ENCODE peak calls at places on chromosomes 1 and 21, in seven cellular contexts. A is GM23248, E is IMR-90, Q is cardiac fibroblast, N is A549, J is fibroblast of lung, U is stomach. K is an unnamed sample.

GRCh38 chr1:64516803-64517568 is 47.1 kb downstream of the CACHD1 start:
- DNase-seq in E (peak), U (no peak), A (peak), Q (peak), N (no peak), J (peak), K (no peak)

GRCh38 chr21:36976882-36977651 is 10.6 kb upstream of the HLCS start:
- DNase-seq in N (peak), Q (peak), J (peak), E (peak), A (peak), U (no peak), K (no peak)

GRCh38 chr21:16573581-16573980 is 843.8 kb downstream of the USP25 start:
- DNase-seq in Q (peak), A (peak), E (peak), N (no peak), J (peak), U (no peak), K (no peak)

GRCh38 chr21:36696640-36697472 is 2.1 kb upstream of the SIM2 start:
- DNase-seq in N (no peak), E (peak), Q (no peak), J (no peak), U (no peak), A (no peak), K (no peak)

GRCh38 chr1:165185161-165185889 is 171.2 kb downstream of the LMX1A start:
- DNase-seq in N (no peak), Q (no peak), U (no peak), A (no peak), E (no peak), J (no peak), K (no peak)

GRCh38 chr21:26965091-26965566 is 1.8 kb downstream of the ADAMTS5 start:
- DNase-seq in E (no peak), U (no peak), Q (no peak), J (no peak), A (peak), N (no peak), K (no peak)

GRCh38 chr1:42085596-42085995 is 67.6 kb upstream of the GUCA2B start:
- DNase-seq in N (no peak), Q (peak), E (peak), U (no peak), J (peak), A (peak), K (no peak)

GRCh38 chr21:34881421-34881820 is 167.7 kb downstream of the RUNX1 start:
- DNase-seq in E (peak), U (no peak), J (peak), A (peak), N (no peak), Q (peak), K (no peak)

GRCh38 chr1:204871405-204872037 is 859 bp downstream of the NFASC start:
- DNase-seq in N (no peak), Q (no peak), J (no peak), E (no peak), U (no peak), A (no peak), K (no peak)

GRCh38 chr1:50308883-50309282 is 114.4 kb downstream of the DMRTA2 start:
- DNase-seq in A (peak), U (no peak), Q (peak), E (peak), J (peak), N (no peak), K (no peak)

GRCh38 chr21:36699026-36699545 is at the start of gene SIM2:
- DNase-seq in E (peak), A (peak), U (peak), N (no peak), Q (no peak), J (peak), K (no peak)

GRCh38 chr1:59759156-59759925 is 55.4 kb upstream of the HOOK1 start:
- DNase-seq in N (peak), E (peak), U (peak), J (peak), A (peak), Q (peak), K (peak)

GRCh38 chr1:167542109-167543032 is 11.2 kb downstream of the CREG1 start:
- DNase-seq in E (no peak), Q (no peak), J (no peak), U (no peak), A (no peak), N (no peak), K (no peak)

GRCh38 chr1:169044296-169044695 is 62.2 kb upstream of the ATP1B1 start:
- DNase-seq in Q (no peak), A (no peak), U (no peak), E (no peak), J (no peak), N (no peak), K (no peak)

GRCh38 chr1:50553921-50554320 is 130.7 kb upstream of the DMRTA2 start:
- DNase-seq in A (no peak), J (no peak), U (no peak), N (no peak), E (no peak), Q (no peak), K (no peak)

GRCh38 chr1:5751833-5752714 is 240.2 kb downstream of the NPHP4 start:
- DNase-seq in J (no peak), E (no peak), U (no peak), N (no peak), A (no peak), Q (no peak), K (no peak)

GRCh38 chr1:22018583-22019559 is 17.4 kb downstream of the CELA3A start:
- DNase-seq in A (peak), J (peak), U (peak), E (peak), Q (peak), N (no peak), K (no peak)

GRCh38 chr1:8677782-8678181 is 139.7 kb downstream of the RERE start:
- DNase-seq in N (no peak), E (no peak), Q (no peak), J (no peak), A (no peak), U (no peak), K (no peak)

GRCh38 chr1:72827285-72827684 is 544.9 kb upstream of the NEGR1 start:
- DNase-seq in N (no peak), E (no peak), U (no peak), A (peak), Q (peak), J (peak), K (no peak)

GRCh38 chr1:40915581-40915980 is 53.4 kb upstream of the CITED4 start:
- DNase-seq in A (no peak), E (no peak), Q (no peak), J (no peak), U (peak), N (no peak), K (no peak)

GRCh38 chr1:203306089-203306969 is 1.0 kb downstream of the BTG2 start:
- DNase-seq in U (peak), A (peak), E (peak), N (peak), Q (peak), J (peak), K (peak)

GRCh38 chr1:27567183-27567526 is 36.8 kb downstream of the AHDC1 start:
- DNase-seq in A (no peak), Q (no peak), J (no peak), U (no peak), N (no peak), E (no peak), K (no peak)

GRCh38 chr1:205225901-205226765 is 1.6 kb upstream of the TMCC2 start:
- DNase-seq in J (peak), Q (no peak), N (no peak), U (no peak), A (peak), E (no peak), K (no peak)

GRCh38 chr1:89566761-89567174 is 42.1 kb downstream of the LRRC8B start:
- DNase-seq in U (no peak), J (peak), Q (peak), E (peak), A (no peak), N (no peak), K (no peak)

GRCh38 chr21:33674226-33674625 is 31.9 kb downstream of the ITSN1 start:
- DNase-seq in A (no peak), U (no peak), J (no peak), E (no peak), N (no peak), Q (no peak), K (no peak)

DNA sequence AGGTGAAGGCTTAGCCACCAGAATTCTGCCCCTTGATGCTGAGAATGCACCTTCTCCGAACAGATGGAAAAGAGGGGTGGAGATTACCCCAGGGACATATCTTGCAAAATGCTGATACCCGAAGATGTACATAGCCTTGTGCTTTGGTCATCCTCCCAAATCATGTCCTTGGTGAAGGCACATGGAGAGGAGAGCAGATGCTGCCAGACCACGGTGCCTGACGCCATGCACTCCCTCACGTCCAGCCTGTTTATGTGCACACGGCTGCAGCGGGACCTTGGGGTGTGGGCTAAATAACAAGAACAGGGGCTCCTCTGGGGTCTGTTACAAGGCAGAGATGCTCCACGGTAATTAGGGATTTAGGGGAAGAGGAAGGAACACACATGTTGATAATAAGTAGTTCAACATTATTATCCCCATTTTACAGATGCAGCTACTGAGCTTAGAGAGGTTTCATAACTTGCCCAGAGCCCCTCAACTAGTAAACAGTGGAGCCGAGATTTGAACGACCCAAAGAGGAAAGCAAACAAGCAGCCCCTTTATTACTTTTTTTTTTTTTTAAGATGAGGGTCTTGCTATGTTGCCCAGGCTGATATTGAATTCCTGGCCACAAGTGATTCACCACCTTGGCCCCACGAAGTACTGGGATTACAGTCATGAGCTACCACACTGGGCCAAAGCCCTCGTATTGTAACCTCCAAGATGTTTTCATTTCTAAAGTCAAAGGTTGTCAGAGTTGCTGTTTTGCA is 12.9 kb downstream of the EPHX1 start:
- DNase-seq in Q (no peak), N (no peak), E (no peak), A (no peak), J (no peak), U (no peak), K (no peak)
- H3K4me3 ChIP-seq in Q (no peak), N (no peak), E (no peak), A (no peak), J (no peak), U (no peak), K (no peak)

DNA sequence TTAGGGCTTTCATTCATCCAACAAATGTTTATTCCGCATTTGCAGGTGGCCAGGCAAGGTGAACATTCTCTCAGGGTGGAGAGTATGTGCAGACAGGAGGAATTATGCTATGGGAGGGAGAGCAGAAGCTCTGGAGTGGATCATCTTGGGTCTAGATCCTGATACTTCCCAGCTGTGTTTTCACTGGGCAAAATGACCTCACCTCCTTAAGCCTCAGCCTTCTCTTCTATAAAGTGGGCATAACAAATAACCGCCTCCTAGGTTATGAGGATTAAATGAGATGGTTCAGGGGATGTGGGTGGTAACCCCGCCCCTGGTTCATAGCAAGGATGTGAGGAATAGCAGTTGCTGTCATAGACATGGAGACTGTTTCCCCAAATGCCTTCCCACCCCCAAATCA is 1.7 kb upstream of the TMEM51 start:
- DNase-seq in N (no peak), E (no peak), A (no peak), Q (no peak), U (no peak), J (no peak), K (no peak)
- H3K4me3 ChIP-seq in N (peak), E (no peak), A (no peak), Q (no peak), U (peak), J (no peak), K (no peak)

GRCh38 chr1:78045600-78045849 is 241 bp upstream of the GIPC2 start:
- DNase-seq in U (no peak), E (no peak), A (no peak), N (no peak), Q (no peak), J (no peak), K (no peak)

GRCh38 chr1:78040484-78041089 is 5.2 kb upstream of the GIPC2 start:
- DNase-seq in J (no peak), A (no peak), Q (no peak), E (no peak), N (no peak), U (no peak), K (no peak)

GRCh38 chr1:78044796-78045599 is 768 bp upstream of the GIPC2 start:
- DNase-seq in A (no peak), J (no peak), E (no peak), U (no peak), Q (no peak), N (no peak), K (no peak)

GRCh38 chr1:78045850-78046778 is at the start of gene GIPC2:
- DNase-seq in J (peak), U (peak), N (no peak), E (peak), A (peak), Q (peak), K (no peak)

DNA sequence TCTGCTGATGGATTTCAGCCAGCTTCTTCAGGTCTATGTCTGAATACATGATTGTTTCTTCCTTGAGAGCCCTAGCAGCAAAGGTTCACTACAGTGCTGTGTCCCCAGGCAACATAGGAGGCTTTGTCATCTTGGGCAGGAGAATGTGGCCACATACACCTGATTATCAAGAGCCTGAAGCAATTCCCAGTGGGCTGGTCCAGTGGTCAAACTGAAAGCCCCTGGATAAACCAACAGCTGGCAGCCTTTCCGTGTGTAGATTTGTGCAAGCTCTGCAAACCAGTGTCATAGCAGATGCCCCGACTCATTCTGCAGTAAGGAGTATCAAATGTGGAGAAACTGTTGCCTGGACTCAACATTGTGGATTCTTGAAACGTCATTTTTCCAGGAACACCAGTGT is 2.3 kb upstream of the GIPC2 start:
- DNase-seq in Q (no peak), A (no peak), N (no peak), E (no peak), J (no peak), U (no peak), K (no peak)
- H3K4me3 ChIP-seq in Q (no peak), A (no peak), N (no peak), E (no peak), J (no peak), U (no peak), K (no peak)

DNA sequence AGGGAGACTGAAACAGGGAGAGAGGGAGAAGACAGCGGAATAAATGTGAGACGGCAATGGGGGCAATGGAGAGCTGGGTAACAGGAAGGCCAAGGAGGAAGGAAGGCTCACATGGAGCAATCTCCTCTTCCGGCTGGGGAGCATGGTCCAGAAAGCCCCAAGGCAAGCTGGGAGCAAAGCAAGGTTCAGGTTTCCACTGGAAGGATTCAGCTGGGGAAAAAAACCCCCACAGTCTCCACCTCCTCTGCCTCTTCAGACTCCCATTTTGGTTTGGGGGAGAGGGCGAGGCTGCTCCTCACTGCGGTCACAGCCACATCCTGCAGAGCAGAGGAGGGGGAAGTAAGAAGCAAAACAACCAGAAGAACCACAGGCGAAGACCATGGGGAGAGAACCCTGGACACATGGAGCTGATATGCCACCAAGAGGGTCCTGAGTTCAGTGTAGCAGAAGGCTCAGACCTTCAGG is 650 bp downstream of the TNFAIP8L2 start:
- DNase-seq in E (no peak), N (no peak), U (no peak), J (no peak), A (no peak), Q (no peak), K (no peak)
- H3K4me3 ChIP-seq in E (no peak), N (no peak), U (peak), J (no peak), A (no peak), Q (no peak), K (peak)

DNA sequence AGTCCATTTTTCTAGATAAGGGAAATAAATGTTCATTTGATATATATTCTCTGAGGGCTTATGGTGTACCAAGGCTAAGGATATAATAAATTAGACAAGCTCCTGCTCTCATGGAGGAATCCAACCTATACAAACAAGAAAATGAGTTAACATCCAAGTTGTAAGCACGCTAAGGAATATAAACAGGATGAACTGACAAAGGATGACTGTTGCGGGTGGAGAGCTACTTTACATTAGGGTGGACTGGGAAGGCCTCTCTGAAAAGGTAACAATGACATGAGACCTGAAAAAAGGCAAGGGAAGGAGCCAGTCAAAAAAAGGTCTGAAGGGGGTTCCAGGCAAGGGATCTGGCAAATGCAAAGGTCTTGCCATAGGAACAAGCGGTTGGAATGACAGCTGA is 3.1 kb downstream of the BCAR3 start:
- DNase-seq in U (no peak), N (no peak), A (no peak), E (peak), Q (no peak), J (no peak), K (no peak)
- H3K4me3 ChIP-seq in U (no peak), N (no peak), A (peak), E (no peak), Q (no peak), J (no peak), K (no peak)

GRCh38 chr1:35708179-35708891 is 10.3 kb downstream of the C1orf216 start:
- DNase-seq in A (peak), U (no peak), N (no peak), E (no peak), Q (no peak), J (peak), K (no peak)
- H3K4me3 ChIP-seq in A (peak), U (peak), N (peak), E (peak), Q (peak), J (peak), K (peak)

DNA sequence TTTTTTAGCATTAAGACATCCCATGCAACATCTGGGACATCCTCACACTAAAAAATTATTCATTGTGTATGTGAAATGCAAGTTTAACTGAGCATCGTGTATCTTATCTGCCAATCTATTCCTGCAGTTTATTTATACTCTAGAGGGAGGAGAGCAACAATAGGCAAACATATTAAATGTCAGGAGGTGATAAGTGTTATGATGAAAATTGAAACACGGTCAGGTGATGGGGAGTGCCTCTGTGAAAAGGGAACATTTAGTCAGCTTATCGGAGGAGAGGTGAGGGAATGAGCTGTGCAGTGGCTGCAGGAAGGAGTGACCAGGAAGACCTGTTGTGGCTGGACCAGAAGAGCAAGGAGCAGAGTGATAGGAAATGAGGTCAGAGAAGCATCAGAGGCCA is 775 bp upstream of the EFCAB14 start:
- DNase-seq in Q (no peak), U (peak), N (no peak), E (no peak), A (no peak), J (no peak), K (no peak)
- H3K4me3 ChIP-seq in Q (no peak), U (peak), N (peak), E (no peak), A (peak), J (peak), K (peak)

GRCh38 chr21:45041984-45042663 is 32.3 kb upstream of the ADARB1 start:
- DNase-seq in N (no peak), E (no peak), A (no peak), J (no peak), U (no peak), Q (no peak), K (no peak)
- H3K4me3 ChIP-seq in N (no peak), E (no peak), A (peak), J (no peak), U (no peak), Q (no peak), K (no peak)